ENCODE peak calls at places on chromosomes 2 and 18, in six cellular contexts. G is adrenal gland, Z is tibial artery, D is HCT116, U is esophagus squamous epithelium, O is cardiac muscle cell. C is an unnamed sample. For H3K4me1, the result is how much of the 10 kb centered on the place peaks cover.

GRCh38 chr2:145800201-145801091 is 1280.5 kb upstream of the ZEB2 start:
- DNase-seq in U (no peak), O (no peak), D (peak), G (no peak), Z (no peak), C (no peak)

GRCh38 chr2:118321436-118322100 is 233.3 kb downstream of the INSIG2 start:
- DNase-seq in Z (no peak), U (no peak), O (no peak), D (no peak), G (no peak), C (no peak)

GRCh38 chr2:236400046-236400574 is 135.9 kb upstream of the ASB18 start:
- DNase-seq in O (no peak), U (no peak), D (no peak), G (no peak), Z (no peak), C (no peak)

GRCh38 chr2:234970467-234970866 is 18.6 kb downstream of the SH3BP4 start:
- DNase-seq in O (no peak), D (no peak), Z (no peak), G (no peak), U (no peak), C (no peak)

GRCh38 chr2:226074391-226074790 is 674.9 kb downstream of the NYAP2 start:
- DNase-seq in Z (no peak), O (no peak), U (no peak), D (no peak), G (no peak), C (no peak)

GRCh38 chr18:68428666-68429065 is 286.2 kb downstream of the TMX3 start:
- DNase-seq in O (no peak), D (no peak), G (no peak), U (no peak), Z (no peak), C (no peak)

GRCh38 chr2:18092760-18093159 is 214.3 kb downstream of the KCNS3 start:
- DNase-seq in U (no peak), Z (no peak), D (no peak), O (no peak), G (no peak), C (no peak)

GRCh38 chr2:134846213-134846612 is 7.8 kb downstream of the ACMSD start:
- DNase-seq in G (no peak), U (no peak), D (no peak), Z (no peak), O (no peak), C (no peak)

GRCh38 chr2:182426082-182426914 is 538 bp downstream of the PDE1A start:
- DNase-seq in G (no peak), D (no peak), U (no peak), Z (no peak), O (peak), C (no peak)

GRCh38 chr2:43511199-43511598 is 84.6 kb downstream of the THADA start:
- DNase-seq in G (no peak), D (no peak), Z (no peak), O (no peak), U (no peak), C (no peak)

GRCh38 chr18:45248240-45248903 is 366.9 kb upstream of the SLC14A2 start:
- DNase-seq in D (no peak), U (no peak), Z (peak), G (peak), O (peak), C (no peak)

GRCh38 chr2:230793573-230794359 is 71.0 kb upstream of the ITM2C start:
- DNase-seq in Z (peak), O (no peak), U (peak), G (peak), D (peak), C (peak)

GRCh38 chr2:67773876-67774275 is 288.9 kb downstream of the C1D start:
- DNase-seq in O (no peak), G (no peak), U (no peak), Z (no peak), D (no peak), C (no peak)

GRCh38 chr2:26122633-26123032 is 50.3 kb upstream of the GAREM2 start:
- DNase-seq in Z (no peak), O (no peak), D (no peak), G (no peak), U (no peak), C (no peak)

GRCh38 chr18:72674710-72675109 is 130.6 kb upstream of the CBLN2 start:
- DNase-seq in O (no peak), Z (no peak), G (no peak), U (no peak), D (no peak), C (no peak)

GRCh38 chr18:8428951-8429350 is 180.3 kb upstream of the RAB12 start:
- DNase-seq in D (no peak), U (no peak), G (no peak), O (no peak), Z (no peak), C (no peak)

GRCh38 chr2:233447506-233448219 is 93.4 kb downstream of the DGKD start:
- DNase-seq in U (no peak), D (no peak), O (no peak), G (no peak), Z (peak), C (peak)

GRCh38 chr18:57942090-57942489 is 101.9 kb upstream of the NEDD4L start:
- DNase-seq in O (no peak), D (no peak), U (no peak), G (no peak), Z (no peak), C (no peak)

GRCh38 chr18:50115095-50115494 is 79.9 kb downstream of the MYO5B start:
- DNase-seq in Z (no peak), U (no peak), O (no peak), D (no peak), G (no peak), C (no peak)

GRCh38 chr2:1504311-1504750 is 91.1 kb downstream of the TPO start:
- DNase-seq in G (no peak), Z (no peak), U (no peak), D (no peak), O (no peak), C (peak)

GRCh38 chr2:100513650-100514049 is 43.4 kb downstream of the NMS start:
- DNase-seq in U (no peak), D (no peak), O (no peak), Z (no peak), G (peak), C (no peak)

GRCh38 chr2:70999362-70999761 is 4.7 kb upstream of the TEX261 start:
- DNase-seq in O (no peak), G (no peak), D (no peak), Z (no peak), U (no peak), C (no peak)

GRCh38 chr2:233387667-233388528 is 33.6 kb downstream of the DGKD start:
- DNase-seq in Z (peak), G (peak), U (no peak), D (no peak), O (peak), C (no peak)

GRCh38 chr2:175181877-175182308 is 383 bp upstream of the ATP5MC3 start:
- DNase-seq in G (no peak), D (no peak), Z (no peak), U (no peak), O (no peak), C (no peak)

GRCh38 chr2:180006236-180006635 is 861 bp downstream of the CWC22 start:
- DNase-seq in Z (no peak), G (no peak), D (no peak), U (no peak), O (no peak), C (no peak)

GRCh38 chr2:161839931-161840330 is 215.7 kb downstream of the SLC4A10 start:
- DNase-seq in Z (no peak), O (no peak), U (no peak), D (no peak), G (no peak), C (no peak)

GRCh38 chr18:32301976-32302743 is 112.3 kb downstream of the MEP1B start:
- DNase-seq in D (no peak), O (no peak), U (no peak), Z (no peak), G (peak), C (no peak)

GRCh38 chr2:130370490-130370889 is 14.6 kb downstream of the PTPN18 start:
- DNase-seq in U (no peak), D (no peak), G (no peak), O (no peak), Z (no peak), C (peak)

GRCh38 chr2:237996041-237996593 is 29.3 kb downstream of the UBE2F start:
- DNase-seq in Z (no peak), G (peak), O (no peak), D (no peak), U (no peak), C (no peak)

GRCh38 chr2:218963597-218963996 is 4.1 kb downstream of the CDK5R2 start:
- DNase-seq in U (no peak), G (no peak), D (no peak), Z (no peak), O (no peak), C (no peak)

GRCh38 chr2:120486946-120487345 is 141.0 kb downstream of the INHBB start:
- DNase-seq in Z (no peak), D (no peak), U (no peak), O (no peak), G (peak), C (peak)

GRCh38 chr18:22826726-22827125 is 106.4 kb upstream of the RBBP8 start:
- DNase-seq in O (no peak), U (no peak), G (no peak), D (no peak), Z (no peak), C (no peak)

GRCh38 chr2:126679314-126679713 is 23.4 kb downstream of the GYPC start:
- DNase-seq in O (no peak), D (no peak), G (no peak), U (no peak), Z (no peak), C (no peak)

GRCh38 chr2:216679658-216680024 is 15.7 kb downstream of the IGFBP5 start:
- DNase-seq in U (no peak), G (no peak), D (no peak), Z (peak), O (peak), C (peak)

GRCh38 chr18:2050702-2051201 is 520.6 kb downstream of the METTL4 start:
- DNase-seq in G (no peak), U (no peak), Z (no peak), D (peak), O (no peak), C (no peak)

GRCh38 chr2:201402651-201403573 is 45.8 kb upstream of the FLACC1 start:
- DNase-seq in G (no peak), Z (no peak), D (no peak), O (no peak), U (no peak), C (no peak)

GRCh38 chr2:36451512-36451911 is 95.9 kb downstream of the CRIM1 start:
- DNase-seq in Z (no peak), O (no peak), U (no peak), G (no peak), D (no peak), C (no peak)
- H3K4me1 ChIP-seq in Z (under half), O (under half), U (under half), G (under half), D (under half), C (under half)

DNA sequence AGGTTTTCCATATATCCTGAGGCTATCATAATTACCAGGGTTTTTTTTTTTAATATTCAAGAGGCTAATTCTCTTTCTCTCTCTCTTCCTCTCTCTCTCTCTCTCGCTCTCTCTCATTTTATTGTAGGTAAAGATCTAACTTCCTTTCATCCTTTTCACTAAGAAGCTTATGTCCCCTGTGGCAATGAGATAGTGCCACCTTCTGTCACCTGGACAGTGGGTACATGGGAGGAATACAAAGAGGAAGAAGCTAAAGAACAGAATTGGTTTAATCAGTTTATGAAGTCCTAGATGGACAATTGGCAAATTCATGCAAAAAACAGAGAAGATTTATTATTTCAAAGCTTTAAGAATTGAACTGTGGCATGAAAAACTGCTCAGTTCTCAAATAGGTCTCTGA is 1582.3 kb upstream of the TMEFF2 start:
- DNase-seq in O (no peak), D (peak), G (no peak), Z (no peak), U (no peak), C (no peak)
- TF ChIP-seq CTCF in O (no peak), D (peak), G (no peak), Z (no peak), U (no peak), C (no peak)

GRCh38 chr2:213129311-213129710 is 22.1 kb downstream of the IKZF2 start:
- DNase-seq in G (no peak), U (no peak), Z (no peak), O (no peak), D (no peak), C (no peak)

GRCh38 chr2:213122730-213123129 is 28.7 kb downstream of the IKZF2 start:
- DNase-seq in G (no peak), O (no peak), D (no peak), Z (no peak), U (no peak), C (no peak)

GRCh38 chr2:213121677-213122076 is 29.7 kb downstream of the IKZF2 start:
- DNase-seq in D (no peak), Z (no peak), U (no peak), G (no peak), O (no peak), C (no peak)

GRCh38 chr2:213125646-213126347 is 25.6 kb downstream of the IKZF2 start:
- DNase-seq in Z (no peak), D (no peak), U (no peak), G (no peak), O (no peak), C (no peak)
- H3K4me1 ChIP-seq in Z (under half), D (under half), U (under half), G (under half), O (under half), C (under half)

GRCh38 chr2:209986405-209986804 is 16.0 kb upstream of the RPE start:
- DNase-seq in U (no peak), D (no peak), G (no peak), O (no peak), Z (no peak), C (no peak)

GRCh38 chr2:209988010-209988409 is 14.4 kb upstream of the RPE start:
- DNase-seq in U (no peak), D (no peak), G (no peak), O (no peak), Z (no peak), C (no peak)

GRCh38 chr2:209985879-209986278 is 16.6 kb upstream of the RPE start:
- DNase-seq in O (no peak), U (no peak), D (no peak), G (no peak), Z (no peak), C (no peak)

DNA sequence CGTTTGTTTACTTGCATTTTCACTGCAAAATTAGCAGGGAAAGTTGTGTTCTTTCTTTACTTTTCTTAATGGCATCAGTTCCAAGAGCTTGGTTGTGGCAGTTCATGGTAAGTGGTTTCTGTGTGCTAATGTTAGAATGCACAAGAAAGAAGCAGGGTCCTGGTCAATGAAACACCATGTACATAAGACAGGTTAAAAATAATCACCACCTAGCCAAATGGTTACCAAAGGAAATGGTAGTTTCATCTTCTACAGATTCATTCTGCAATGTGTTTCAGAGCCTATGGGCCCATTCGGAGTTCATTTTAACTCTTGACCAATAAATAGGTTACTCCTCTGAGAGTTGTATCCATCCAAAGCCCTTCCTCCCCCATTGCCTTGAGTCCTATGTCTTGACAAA is 18.1 kb upstream of the RPE start:
- DNase-seq in O (no peak), D (no peak), U (no peak), Z (no peak), G (no peak), C (no peak)
- TF ChIP-seq CTCF in O (no peak), D (no peak), U (no peak), Z (no peak), G (no peak), C (no peak)

GRCh38 chr18:48919547-48919946 is 31.2 kb downstream of the SMAD7 start:
- DNase-seq in G (no peak), Z (peak), O (no peak), D (no peak), U (no peak), C (no peak)
- H3K4me1 ChIP-seq in G (under half), Z (under half), O (under half), D (under half), U (under half), C (half or more)

GRCh38 chr18:24111936-24112335 is 26.9 kb upstream of the CABYR start:
- DNase-seq in O (no peak), G (no peak), Z (no peak), U (no peak), D (peak), C (no peak)
- TF ChIP-seq CTCF in O (no peak), G (no peak), Z (no peak), U (no peak), D (no peak), C (no peak)

GRCh38 chr2:44933434-44933951 is 8.0 kb upstream of the SIX3 start:
- DNase-seq in U (no peak), G (no peak), Z (no peak), D (no peak), O (no peak), C (no peak)
- H3K4me1 ChIP-seq in U (under half), G (under half), Z (under half), D (under half), O (under half), C (half or more)

GRCh38 chr2:58871469-58872142 is 630.5 kb upstream of the FANCL start:
- DNase-seq in D (no peak), G (no peak), U (no peak), O (no peak), Z (no peak), C (no peak)
- TF ChIP-seq CTCF in D (no peak), G (no peak), U (no peak), O (no peak), Z (no peak), C (peak)

C was measured in spleen.